ENCODE peak calls at places on chromosome 21, in four cellular contexts. One of them, this sample, is unnamed. For H3K4me1, the result is how much of the 10 kb centered on the place peaks cover.

GRCh38 chr21:17334478-17334877 is 178.4 kb upstream of the CXADR start:
- DNase-seq in stomach: no peak
- DNase-seq in uterus: no peak
- DNase-seq in right atrium auricular region: no peak
- DNase-seq in this sample: no peak

GRCh38 chr21:37198989-37199924 is 67.9 kb downstream of the VPS26C start:
- DNase-seq in uterus: no peak
- DNase-seq in stomach: no peak
- DNase-seq in right atrium auricular region: no peak
- DNase-seq in this sample: peak

GRCh38 chr21:44329086-44329889 is 9.9 kb downstream of the CFAP410 start:
- DNase-seq in uterus: no peak
- DNase-seq in right atrium auricular region: no peak
- DNase-seq in stomach: no peak
- DNase-seq in this sample: no peak

GRCh38 chr21:29083306-29083705 is 9.9 kb upstream of the CCT8 start:
- DNase-seq in right atrium auricular region: no peak
- DNase-seq in stomach: no peak
- DNase-seq in uterus: no peak
- DNase-seq in this sample: no peak

GRCh38 chr21:32597205-32597604 is 11.9 kb upstream of the TCP10L start:
- DNase-seq in uterus: no peak
- DNase-seq in right atrium auricular region: no peak
- DNase-seq in stomach: no peak
- DNase-seq in this sample: peak

GRCh38 chr21:28069446-28069845 is 923.2 kb downstream of the LTN1 start:
- DNase-seq in stomach: no peak
- DNase-seq in right atrium auricular region: no peak
- DNase-seq in uterus: no peak
- DNase-seq in this sample: no peak

GRCh38 chr21:23541571-23541970 is 2065.7 kb downstream of the MRPL39 start:
- DNase-seq in uterus: no peak
- DNase-seq in stomach: no peak
- DNase-seq in right atrium auricular region: no peak
- DNase-seq in this sample: peak

GRCh38 chr21:44433791-44434567 is 21.3 kb upstream of the LRRC3 start:
- DNase-seq in stomach: no peak
- DNase-seq in uterus: no peak
- DNase-seq in right atrium auricular region: no peak
- DNase-seq in this sample: no peak

GRCh38 chr21:16535100-16535418 is 805.3 kb downstream of the USP25 start:
- DNase-seq in right atrium auricular region: peak
- DNase-seq in uterus: peak
- DNase-seq in stomach: peak
- DNase-seq in this sample: peak

GRCh38 chr21:27681841-27682240 is 715.0 kb upstream of the ADAMTS5 start:
- DNase-seq in right atrium auricular region: no peak
- DNase-seq in stomach: no peak
- DNase-seq in uterus: no peak
- DNase-seq in this sample: peak

GRCh38 chr21:33325222-33326067 is 675 bp downstream of the IFNAR1 start:
- DNase-seq in right atrium auricular region: peak
- DNase-seq in stomach: peak
- DNase-seq in uterus: peak
- DNase-seq in this sample: peak

GRCh38 chr21:43808367-43808766 is 19.0 kb downstream of the RRP1 start:
- DNase-seq in uterus: no peak
- DNase-seq in right atrium auricular region: no peak
- DNase-seq in stomach: no peak
- DNase-seq in this sample: no peak

GRCh38 chr21:43366656-43367055 is 60.3 kb downstream of the SIK1 start:
- DNase-seq in stomach: no peak
- DNase-seq in right atrium auricular region: no peak
- DNase-seq in uterus: no peak
- DNase-seq in this sample: no peak

GRCh38 chr21:16125274-16125673 is 395.5 kb downstream of the USP25 start:
- DNase-seq in uterus: no peak
- DNase-seq in stomach: no peak
- DNase-seq in right atrium auricular region: no peak
- DNase-seq in this sample: no peak

DNA sequence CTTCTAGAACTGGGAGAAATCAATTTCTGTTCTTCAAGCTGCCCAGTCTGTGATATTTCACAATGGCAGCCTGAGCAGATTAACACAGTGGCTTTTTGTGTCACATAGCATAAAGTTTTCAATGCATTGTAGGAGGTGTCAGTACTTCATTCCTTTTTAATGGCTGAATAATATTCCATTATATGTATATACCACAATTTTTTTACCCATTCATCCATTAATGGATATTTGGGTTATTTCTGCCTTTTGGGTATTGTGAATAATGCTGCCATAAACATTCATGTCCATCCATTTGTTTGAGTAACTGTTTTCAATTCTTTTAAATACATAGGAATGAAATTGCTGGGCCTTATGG is 191.5 kb downstream of the SETD4 start:
- DNase-seq in uterus: no peak
- DNase-seq in right atrium auricular region: no peak
- DNase-seq in stomach: no peak
- DNase-seq in this sample: no peak
- TF ChIP-seq CTCF in uterus: no peak
- TF ChIP-seq CTCF in right atrium auricular region: no peak
- TF ChIP-seq CTCF in stomach: no peak
- TF ChIP-seq CTCF in this sample: no peak

GRCh38 chr21:41686664-41687063 is 80.2 kb downstream of the RIPK4 start:
- DNase-seq in right atrium auricular region: no peak
- DNase-seq in uterus: no peak
- DNase-seq in stomach: no peak
- DNase-seq in this sample: no peak
- H3K4me1 ChIP-seq in right atrium auricular region: under half
- H3K4me1 ChIP-seq in uterus: under half
- H3K4me1 ChIP-seq in stomach: under half
- H3K4me1 ChIP-seq in this sample: under half

GRCh38 chr21:46474365-46474764 is 15.7 kb downstream of the DIP2A start:
- DNase-seq in uterus: no peak
- DNase-seq in right atrium auricular region: no peak
- DNase-seq in stomach: no peak
- DNase-seq in this sample: no peak
- H3K27ac ChIP-seq in uterus: no peak
- H3K27ac ChIP-seq in right atrium auricular region: no peak
- H3K27ac ChIP-seq in stomach: no peak
- H3K27ac ChIP-seq in this sample: no peak

GRCh38 chr21:40049959-40050290 is 182.7 kb downstream of the PCP4 start:
- DNase-seq in right atrium auricular region: no peak
- DNase-seq in stomach: no peak
- DNase-seq in uterus: no peak
- DNase-seq in this sample: no peak
- TF ChIP-seq CTCF in right atrium auricular region: no peak
- TF ChIP-seq CTCF in stomach: no peak
- TF ChIP-seq CTCF in uterus: no peak
- TF ChIP-seq CTCF in this sample: no peak

GRCh38 chr21:38284221-38284620 is 27.4 kb downstream of the KCNJ15 start:
- DNase-seq in uterus: no peak
- DNase-seq in stomach: no peak
- DNase-seq in right atrium auricular region: no peak
- DNase-seq in this sample: no peak
- H3K4me1 ChIP-seq in uterus: under half
- H3K4me1 ChIP-seq in stomach: under half
- H3K4me1 ChIP-seq in right atrium auricular region: under half
- H3K4me1 ChIP-seq in this sample: under half

GRCh38 chr21:46439906-46440305 is 18.8 kb upstream of the DIP2A start:
- DNase-seq in right atrium auricular region: no peak
- DNase-seq in uterus: no peak
- DNase-seq in stomach: no peak
- DNase-seq in this sample: no peak

GRCh38 chr21:46441331-46441730 is 17.4 kb upstream of the DIP2A start:
- DNase-seq in uterus: no peak
- DNase-seq in right atrium auricular region: no peak
- DNase-seq in stomach: no peak
- DNase-seq in this sample: no peak

GRCh38 chr21:46442938-46443337 is 15.8 kb upstream of the DIP2A start:
- DNase-seq in uterus: no peak
- DNase-seq in stomach: no peak
- DNase-seq in right atrium auricular region: no peak
- DNase-seq in this sample: no peak

GRCh38 chr21:46441961-46442498 is 16.7 kb upstream of the DIP2A start:
- DNase-seq in stomach: no peak
- DNase-seq in uterus: no peak
- DNase-seq in right atrium auricular region: no peak
- DNase-seq in this sample: no peak

DNA sequence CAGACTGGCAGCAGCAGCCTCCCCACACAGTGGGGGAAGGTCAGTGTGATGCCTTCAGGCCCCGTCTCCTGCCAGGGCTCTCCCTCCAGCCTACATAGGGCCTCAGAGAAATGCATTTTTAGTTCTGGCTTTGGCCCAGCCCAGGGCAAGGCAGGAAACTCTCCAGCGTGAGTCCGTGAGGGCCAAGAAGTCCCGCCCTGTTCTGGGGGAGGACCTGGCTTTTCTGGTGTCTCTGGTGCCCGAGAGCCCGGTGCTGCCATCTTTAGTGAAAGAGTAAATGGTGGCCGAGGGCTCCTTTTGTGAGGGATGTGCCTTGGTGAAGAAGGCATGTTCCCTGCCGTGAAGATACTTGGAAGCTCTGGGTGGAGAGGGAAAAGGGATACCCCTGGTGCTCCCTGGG is 14.8 kb upstream of the DIP2A start:
- DNase-seq in stomach: no peak
- DNase-seq in uterus: no peak
- DNase-seq in right atrium auricular region: no peak
- DNase-seq in this sample: no peak
- H3K27ac ChIP-seq in stomach: no peak
- H3K27ac ChIP-seq in uterus: no peak
- H3K27ac ChIP-seq in right atrium auricular region: no peak
- H3K27ac ChIP-seq in this sample: no peak

DNA sequence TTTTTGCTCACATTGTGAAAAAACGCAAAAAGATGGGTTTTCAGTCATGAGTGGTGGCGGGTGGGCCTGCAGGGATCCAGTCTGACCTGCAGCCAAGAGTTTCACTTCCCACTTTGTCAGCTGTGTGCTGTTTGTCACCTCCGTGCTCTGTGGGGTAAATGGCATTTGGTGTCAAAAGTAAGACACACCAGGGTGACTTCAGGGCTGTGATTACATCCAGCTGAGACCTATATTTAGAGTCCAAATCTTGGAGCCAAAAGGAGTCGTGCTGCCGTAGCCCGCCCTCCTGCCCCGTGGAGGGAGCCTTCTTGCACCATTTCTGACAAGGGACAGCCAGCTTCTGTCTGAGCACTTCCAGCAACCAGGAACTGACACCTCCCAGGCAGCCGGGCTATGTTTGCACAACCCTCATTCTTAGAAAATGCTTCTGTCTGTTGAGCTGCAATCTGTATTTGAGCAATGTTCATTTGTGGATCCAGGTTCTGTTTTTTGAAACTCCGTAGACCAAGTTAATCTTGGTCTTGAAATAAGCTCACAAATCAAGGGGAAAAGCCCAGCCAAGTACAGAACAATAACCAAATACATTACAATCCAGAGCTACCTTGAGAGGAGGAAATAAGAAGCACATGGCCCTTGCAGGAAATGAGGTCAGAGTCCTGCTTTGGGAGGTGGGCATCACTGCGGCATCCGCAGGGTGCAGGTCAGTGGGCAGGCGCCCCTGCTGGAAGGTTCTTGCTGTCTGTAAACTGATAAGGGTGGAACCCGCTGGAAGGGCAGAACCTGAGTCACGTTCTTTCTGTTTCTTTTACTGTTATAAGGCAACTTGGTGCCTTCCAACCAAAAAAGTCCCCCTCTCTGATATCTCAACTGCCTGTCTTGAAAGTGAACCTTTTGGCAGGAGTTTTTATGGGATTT is 14.4 kb downstream of the ABCG1 start:
- DNase-seq in stomach: peak
- DNase-seq in uterus: peak
- DNase-seq in right atrium auricular region: peak
- DNase-seq in this sample: no peak
- TF ChIP-seq CTCF in stomach: no peak
- TF ChIP-seq CTCF in uterus: no peak
- TF ChIP-seq CTCF in right atrium auricular region: no peak
- TF ChIP-seq CTCF in this sample: peak

GRCh38 chr21:41604583-41605041 is 96.7 kb upstream of the TMPRSS2 start:
- DNase-seq in right atrium auricular region: no peak
- DNase-seq in uterus: no peak
- DNase-seq in stomach: no peak
- DNase-seq in this sample: no peak
- H3K4me1 ChIP-seq in right atrium auricular region: under half
- H3K4me1 ChIP-seq in uterus: under half
- H3K4me1 ChIP-seq in stomach: under half
- H3K4me1 ChIP-seq in this sample: under half

This sample was measured in foreskin keratinocyte.